ENCODE peak calls at places on chromosomes 3 and 15, in five cellular contexts. R is neural crest cell; U is NCI-H524 treated with DMSO at 0.1 percent for 48 hours; E is NCI-H1417; H is stimulated activated CD4-positive, alpha-beta T cell treated with anti-CD3 and anti-CD28 coated beads, Interleukin-15, amount 100 ng/mL, for 1 hour. I is an unnamed sample.

GRCh38 chr15:32843211-32843907 is 125.6 kb downstream of the GREM1 start:
- DNase-seq in R (no peak), H (no peak), E (peak; percentile 21), U (no peak), I (no peak)

GRCh38 chr3:11808231-11808630 is 38.5 kb downstream of the TAMM41 start:
- DNase-seq in R (no peak), E (no peak), U (no peak), H (no peak), I (no peak)

GRCh38 chr3:71707600-71707999 is 17.6 kb downstream of the EIF4E3 start:
- DNase-seq in H (no peak), R (no peak), U (no peak), E (no peak), I (peak; percentile 88)

GRCh38 chr3:32544894-32545293 is 25.8 kb downstream of the DYNC1LI1 start:
- DNase-seq in E (no peak), U (no peak), H (no peak), R (no peak), I (peak; percentile 17)

GRCh38 chr3:39112113-39112512 is 4.6 kb downstream of the TTC21A start:
- DNase-seq in H (no peak), R (no peak), U (no peak), E (no peak), I (no peak)

GRCh38 chr3:47910777-47911440 is 105.3 kb downstream of the MAP4 start:
- DNase-seq in R (no peak), E (no peak), H (no peak), U (no peak), I (peak; percentile 75)

GRCh38 chr3:116087431-116087830 is 357.9 kb downstream of the LSAMP start:
- DNase-seq in H (no peak), R (no peak), U (no peak), E (no peak), I (no peak)

GRCh38 chr15:25715536-25716413 is 147.4 kb downstream of the ATP10A start:
- DNase-seq in U (peak; percentile 84), R (no peak), H (no peak), E (no peak), I (no peak)

GRCh38 chr3:184750684-184751083 is 38.8 kb upstream of the MAGEF1 start:
- DNase-seq in R (no peak), H (no peak), U (no peak), E (no peak), I (no peak)

GRCh38 chr3:174169736-174170135 is 689.4 kb upstream of the NAALADL2 start:
- DNase-seq in H (no peak), R (no peak), U (no peak), E (no peak), I (no peak)

GRCh38 chr3:8745619-8746370 is 12.2 kb downstream of the CAV3 start:
- DNase-seq in E (no peak), R (no peak), U (no peak), H (no peak), I (no peak)

GRCh38 chr15:92393994-92394326 is 279 bp downstream of the ST8SIA2 start:
- DNase-seq in E (no peak), H (no peak), U (no peak), R (no peak), I (no peak)

GRCh38 chr3:122357828-122358617 is 25.0 kb downstream of the MIX23 start:
- DNase-seq in H (no peak), U (no peak), R (no peak), E (peak; percentile 14), I (no peak)

GRCh38 chr3:149968216-149968615 is 2.5 kb downstream of the PFN2 start:
- DNase-seq in E (peak; percentile 25), U (no peak), R (no peak), H (no peak), I (peak; percentile 31)

GRCh38 chr3:44065311-44065710 is 176.4 kb upstream of the TOPAZ1 start:
- DNase-seq in U (no peak), E (peak; percentile 19), H (no peak), R (no peak), I (peak; percentile 1)

GRCh38 chr3:117853923-117854322 is 1144.3 kb downstream of the TUSC7 start:
- DNase-seq in H (no peak), U (no peak), R (no peak), E (peak; percentile 33), I (peak; percentile 75)

GRCh38 chr3:81279481-81280273 is 481.8 kb downstream of the GBE1 start:
- DNase-seq in E (no peak), H (no peak), R (no peak), U (no peak), I (no peak)

GRCh38 chr3:108181172-108181571 is 41.1 kb downstream of the IFT57 start:
- DNase-seq in E (peak; percentile 80), R (no peak), U (no peak), H (no peak), I (no peak)

GRCh38 chr15:23472678-23473077 is 25.6 kb upstream of the GOLGA6L2 start:
- DNase-seq in H (no peak), U (no peak), R (no peak), E (no peak), I (no peak)

GRCh38 chr3:184742676-184743135 is 30.8 kb upstream of the MAGEF1 start:
- DNase-seq in E (peak; percentile 47), H (no peak), R (no peak), U (no peak), I (no peak)

GRCh38 chr3:190076138-190076537 is 44.6 kb downstream of the P3H2 start:
- DNase-seq in U (no peak), E (no peak), R (no peak), H (no peak), I (no peak)